ENCODE peak calls at places on chromosomes 3 and 15, in seven cellular contexts. L is fibroblast of lung, F is H1, M is GM12878, Q is IMR-90, I is HCT116, B is H9. S is an unnamed sample. For H4K20me1, the result is how much of the 10 kb centered on the place peaks cover.

GRCh38 chr3:6862880-6863195 is 1.9 kb downstream of the GRM7 start:
- DNase-seq in L (no peak), F (no peak), M (no peak), Q (no peak), I (no peak), B (no peak), S (no peak)

GRCh38 chr3:104523136-104523535 is 843.6 kb upstream of the ALCAM start:
- DNase-seq in L (peak), F (no peak), M (no peak), Q (no peak), I (no peak), B (no peak), S (no peak)

GRCh38 chr3:194270627-194271458 is 80.3 kb downstream of the CPN2 start:
- DNase-seq in L (peak), F (no peak), M (no peak), Q (no peak), I (peak), B (peak), S (no peak)

GRCh38 chr3:15271785-15272381 is 60.5 kb downstream of the SH3BP5 start:
- DNase-seq in L (no peak), F (no peak), M (peak), Q (no peak), I (no peak), B (no peak), S (no peak)

GRCh38 chr15:70775160-70775559 is 11.8 kb upstream of the UACA start:
- DNase-seq in L (peak), F (no peak), M (no peak), Q (peak), I (no peak), B (no peak), S (no peak)

GRCh38 chr3:50464578-50464977 is 38.9 kb downstream of the CACNA2D2 start:
- DNase-seq in L (no peak), F (no peak), M (no peak), Q (no peak), I (no peak), B (no peak), S (no peak)

GRCh38 chr3:50155491-50155878 is 361 bp downstream of the SEMA3F start:
- DNase-seq in L (no peak), F (no peak), M (no peak), Q (no peak), I (no peak), B (no peak), S (no peak)

GRCh38 chr3:187798531-187799520 is 53.6 kb upstream of the BCL6 start:
- DNase-seq in L (no peak), F (no peak), M (no peak), Q (no peak), I (no peak), B (no peak), S (no peak)

GRCh38 chr15:33182278-33182905 is 12.1 kb downstream of the FMN1 start:
- DNase-seq in L (no peak), F (no peak), M (no peak), Q (no peak), I (no peak), B (no peak), S (no peak)

GRCh38 chr3:122603056-122603455 is 25.6 kb downstream of the PARP15 start:
- DNase-seq in L (no peak), F (no peak), M (no peak), Q (no peak), I (no peak), B (no peak), S (no peak)

GRCh38 chr3:87082806-87083440 is 92.0 kb upstream of the VGLL3 start:
- DNase-seq in L (peak), F (peak), M (no peak), Q (peak), I (peak), B (peak), S (peak)

GRCh38 chr3:181533811-181534210 is 177.9 kb upstream of the SOX2 start:
- DNase-seq in L (no peak), F (no peak), M (no peak), Q (no peak), I (no peak), B (no peak), S (no peak)

GRCh38 chr3:16060945-16061344 is 113.5 kb upstream of the GALNT15 start:
- DNase-seq in L (peak), F (no peak), M (no peak), Q (peak), I (no peak), B (no peak), S (no peak)

GRCh38 chr15:42348083-42348482 is 11.2 kb upstream of the CAPN3 start:
- DNase-seq in L (peak), F (no peak), M (no peak), Q (peak), I (no peak), B (no peak), S (peak)

GRCh38 chr15:34223904-34224596 is 766 bp upstream of the EMC4 start:
- DNase-seq in L (no peak), F (no peak), M (no peak), Q (peak), I (no peak), B (no peak), S (no peak)

DNA sequence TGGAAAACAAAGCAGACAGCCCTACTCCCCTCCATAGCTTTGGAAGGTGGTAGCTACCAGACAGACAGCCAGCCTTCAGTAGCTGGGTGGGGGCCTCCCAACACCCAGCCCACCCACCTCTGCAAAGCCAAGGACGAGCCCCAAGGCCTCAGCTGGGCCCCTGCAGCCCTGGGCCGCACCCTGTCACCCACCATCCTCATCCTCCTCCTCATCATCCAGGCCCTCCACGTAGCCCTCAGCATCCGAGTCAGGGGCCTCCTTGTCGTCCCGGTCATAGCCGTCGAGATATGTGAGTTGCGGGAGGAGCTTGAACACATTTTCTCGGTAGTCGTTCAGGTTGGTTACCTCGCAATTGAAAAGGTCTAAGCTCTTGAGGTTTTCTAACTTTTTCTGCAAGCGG is 36.5 kb downstream of the ANP32A start:
- DNase-seq in L (no peak), F (no peak), M (no peak), Q (no peak), I (no peak), B (peak), S (no peak)
- H4K20me1 ChIP-seq in L (under half), F (under half), M (under half), Q (under half), I (under half), B (under half), S (under half)

DNA sequence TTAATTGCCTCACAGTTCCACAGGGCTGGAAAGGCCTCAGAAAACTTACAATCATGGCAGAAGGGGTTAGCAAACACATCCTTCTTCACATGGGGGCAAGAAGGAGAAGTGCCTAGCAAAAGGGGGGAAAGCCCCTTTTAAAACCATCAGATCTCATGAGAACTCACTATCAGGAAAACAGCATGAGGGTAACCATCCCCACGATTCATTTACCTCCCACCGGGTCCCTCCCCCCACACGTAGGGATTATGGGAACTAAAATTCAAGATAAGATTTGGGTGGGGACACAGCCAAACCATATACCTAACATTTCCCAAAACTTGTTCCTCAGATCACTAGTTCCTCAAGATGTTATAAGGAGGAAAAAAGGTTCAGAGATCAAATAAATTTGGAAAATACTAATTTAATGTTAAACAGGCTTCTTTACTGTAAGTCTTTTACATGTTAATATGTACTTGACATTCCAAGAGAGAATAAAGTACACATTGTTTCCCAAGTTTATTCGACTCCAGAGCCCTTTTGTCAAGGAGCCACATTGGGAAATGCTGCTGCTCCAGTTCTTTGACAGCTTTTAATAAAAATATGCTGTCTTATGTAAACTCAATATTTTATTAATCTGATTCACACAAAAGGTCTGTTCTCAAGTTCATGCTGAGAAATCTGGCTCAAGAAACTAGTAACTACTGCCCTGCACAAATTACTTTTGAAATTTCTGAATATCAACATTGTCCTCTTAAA is 17.8 kb downstream of the HERC1 start:
- DNase-seq in L (no peak), F (no peak), M (no peak), Q (peak), I (no peak), B (no peak), S (no peak)
- H4K20me1 ChIP-seq in L (under half), F (under half), M (under half), Q (under half), I (under half), B (under half), S (under half)

DNA sequence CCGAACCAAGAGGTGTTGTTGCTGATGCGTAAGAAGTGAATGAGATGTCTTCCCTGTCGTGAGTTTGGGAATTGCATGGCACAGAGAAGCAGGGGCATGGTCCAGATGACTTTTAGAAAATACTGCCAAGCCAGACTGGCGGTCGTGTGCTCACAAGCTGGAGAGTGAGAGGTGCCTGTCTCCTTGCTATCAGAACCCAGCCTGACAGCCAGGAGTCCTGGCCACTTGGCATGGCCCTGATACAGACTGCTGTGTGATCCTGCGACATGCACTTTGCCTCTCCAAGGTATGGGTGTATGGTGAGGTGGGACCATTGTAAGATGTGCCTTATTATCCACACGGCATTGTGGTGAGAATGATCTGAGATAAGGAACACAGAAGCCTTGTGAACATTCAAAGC is 93.0 kb downstream of the SMAD3 start:
- DNase-seq in L (no peak), F (no peak), M (no peak), Q (no peak), I (no peak), B (no peak), S (no peak)
- H4K20me1 ChIP-seq in L (under half), F (under half), M (under half), Q (under half), I (under half), B (under half), S (under half)

GRCh38 chr3:177134811-177135210 is 62.5 kb downstream of the TBL1XR1 start:
- DNase-seq in L (no peak), F (no peak), M (no peak), Q (no peak), I (no peak), B (no peak), S (no peak)
- H4K20me1 ChIP-seq in L (under half), F (under half), M (under half), Q (half or more), I (under half), B (under half), S (under half)

GRCh38 chr15:40474581-40474980 is 3.8 kb downstream of the CHST14 start:
- DNase-seq in L (no peak), F (no peak), M (no peak), Q (no peak), I (no peak), B (no peak), S (no peak)
- H4K20me1 ChIP-seq in L (under half), F (under half), M (under half), Q (under half), I (under half), B (under half), S (under half)

DNA sequence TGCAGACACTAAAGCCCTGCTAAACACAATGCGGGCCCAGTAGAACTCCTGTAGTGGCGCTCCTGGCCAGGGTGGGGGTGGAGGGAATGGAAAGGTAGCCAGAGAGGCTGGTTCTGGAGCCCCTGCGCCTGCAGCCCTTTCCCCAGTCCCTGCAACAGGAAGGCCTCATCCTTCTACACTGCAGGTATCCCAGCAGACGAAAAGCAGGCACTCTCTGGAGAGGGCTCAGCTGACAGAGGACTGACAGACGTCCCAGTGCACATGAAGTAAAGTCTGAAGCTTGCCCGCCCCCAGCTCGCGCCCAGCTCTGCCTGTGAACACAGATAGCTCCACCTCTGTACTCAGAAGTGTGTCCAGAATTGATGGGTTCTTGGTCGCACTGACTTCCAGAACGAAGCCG is 46.0 kb downstream of the NSMCE3 start:
- DNase-seq in L (no peak), F (no peak), M (no peak), Q (no peak), I (no peak), B (no peak), S (no peak)
- H4K20me1 ChIP-seq in L (under half), F (under half), M (under half), Q (under half), I (under half), B (under half), S (under half)

S was measured in keratinocyte.